ENCODE peak calls at places on chromosomes 2 and 18, in nine cellular contexts. I, M, U, F, E, V, Q, O and N are unnamed samples.

GRCh38 chr2:136185991-136186771 is 68.2 kb upstream of the CXCR4 start:
- DNase-seq in V (no peak), E (no peak), U (no peak), F (no peak), I (no peak), M (no peak), O (no peak), Q (no peak), N (no peak)

GRCh38 chr18:12307871-12308385 is at the start of gene TUBB6:
- DNase-seq in O (peak), Q (peak), F (peak), M (peak), V (no peak), I (peak), E (peak), U (no peak), N (peak)

GRCh38 chr2:239826786-239827510 is 198.2 kb downstream of the NDUFA10 start:
- DNase-seq in U (no peak), I (no peak), Q (no peak), E (no peak), O (no peak), M (no peak), V (no peak), F (no peak), N (no peak)

GRCh38 chr2:180692322-180692721 is 288.1 kb upstream of the UBE2E3 start:
- DNase-seq in F (no peak), U (no peak), E (no peak), I (no peak), V (peak), M (no peak), Q (no peak), O (no peak), N (no peak)

GRCh38 chr2:200702646-200703118 is 109.0 kb upstream of the BZW1 start:
- DNase-seq in V (no peak), M (no peak), E (no peak), I (no peak), U (no peak), O (no peak), Q (no peak), F (no peak), N (no peak)

GRCh38 chr2:171478345-171478744 is 43.9 kb upstream of the CYBRD1 start:
- DNase-seq in E (peak), F (no peak), I (no peak), O (peak), Q (no peak), U (no peak), M (no peak), V (no peak), N (no peak)

GRCh38 chr2:164597988-164598387 is 23.3 kb downstream of the GRB14 start:
- DNase-seq in I (no peak), U (no peak), M (no peak), Q (no peak), F (no peak), E (no peak), V (no peak), O (no peak), N (no peak)

GRCh38 chr2:19878268-19879046 is 23.3 kb downstream of the TTC32 start:
- DNase-seq in O (no peak), E (no peak), V (no peak), F (no peak), U (no peak), Q (no peak), M (no peak), I (no peak), N (no peak)

GRCh38 chr2:66495788-66496640 is 61.1 kb downstream of the MEIS1 start:
- DNase-seq in O (peak), I (peak), V (peak), U (peak), Q (peak), F (peak), M (no peak), E (peak), N (no peak)

GRCh38 chr2:223235986-223236385 is 184.0 kb downstream of the KCNE4 start:
- DNase-seq in O (no peak), M (no peak), V (no peak), Q (no peak), I (no peak), U (no peak), F (no peak), E (peak), N (no peak)

GRCh38 chr18:79070486-79070885 is 1.3 kb downstream of the ATP9B start:
- DNase-seq in F (no peak), Q (no peak), M (no peak), E (no peak), U (no peak), O (no peak), V (no peak), I (no peak), N (no peak)

GRCh38 chr2:102703748-102704147 is 58.1 kb upstream of the TMEM182 start:
- DNase-seq in U (no peak), I (no peak), E (no peak), Q (peak), M (peak), O (peak), F (no peak), V (no peak), N (peak)
- TF ChIP-seq CTCF in U (no peak), I (no peak), E (peak), Q (peak), M (peak), O (peak), F (no peak), V (peak), N (peak)

DNA sequence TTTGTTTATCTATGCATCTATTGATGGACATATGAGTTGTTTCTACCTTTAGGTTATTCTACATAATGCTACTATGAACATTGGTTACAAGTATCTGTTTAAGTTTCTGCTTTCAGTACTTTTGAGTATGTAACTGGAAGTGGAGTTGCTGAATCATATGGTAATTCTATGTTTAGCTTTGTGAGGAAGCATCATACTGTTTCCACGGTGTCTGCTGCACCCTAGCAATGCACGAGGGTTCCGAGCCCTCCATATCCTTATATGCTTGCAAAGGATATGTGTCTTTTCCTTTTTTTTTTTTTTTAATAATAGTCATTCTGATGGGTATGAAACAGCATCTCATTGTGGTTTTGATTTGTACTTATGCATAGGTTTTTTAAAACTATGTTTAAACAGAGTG is 83.7 kb downstream of the FMNL2 start:
- DNase-seq in V (no peak), E (peak), I (no peak), Q (no peak), O (peak), U (no peak), F (no peak), M (no peak), N (no peak)
- TF ChIP-seq CTCF in V (no peak), E (peak), I (no peak), Q (no peak), O (no peak), U (no peak), F (no peak), M (no peak), N (no peak)

GRCh38 chr2:39515273-39515896 is 78.3 kb upstream of the MAP4K3 start:
- DNase-seq in Q (no peak), U (no peak), F (no peak), I (no peak), V (no peak), O (no peak), E (no peak), M (no peak), N (no peak)

GRCh38 chr2:39517622-39518021 is 80.5 kb upstream of the MAP4K3 start:
- DNase-seq in F (no peak), V (no peak), Q (no peak), E (no peak), M (no peak), I (no peak), U (no peak), O (no peak), N (no peak)

GRCh38 chr2:39517102-39517436 is 80.0 kb upstream of the MAP4K3 start:
- DNase-seq in M (no peak), V (no peak), E (no peak), I (no peak), F (no peak), O (no peak), U (no peak), Q (no peak), N (no peak)

GRCh38 chr2:39515897-39516346 is 78.8 kb upstream of the MAP4K3 start:
- DNase-seq in E (no peak), F (no peak), Q (no peak), I (no peak), M (no peak), O (no peak), V (no peak), U (no peak), N (no peak)

DNA sequence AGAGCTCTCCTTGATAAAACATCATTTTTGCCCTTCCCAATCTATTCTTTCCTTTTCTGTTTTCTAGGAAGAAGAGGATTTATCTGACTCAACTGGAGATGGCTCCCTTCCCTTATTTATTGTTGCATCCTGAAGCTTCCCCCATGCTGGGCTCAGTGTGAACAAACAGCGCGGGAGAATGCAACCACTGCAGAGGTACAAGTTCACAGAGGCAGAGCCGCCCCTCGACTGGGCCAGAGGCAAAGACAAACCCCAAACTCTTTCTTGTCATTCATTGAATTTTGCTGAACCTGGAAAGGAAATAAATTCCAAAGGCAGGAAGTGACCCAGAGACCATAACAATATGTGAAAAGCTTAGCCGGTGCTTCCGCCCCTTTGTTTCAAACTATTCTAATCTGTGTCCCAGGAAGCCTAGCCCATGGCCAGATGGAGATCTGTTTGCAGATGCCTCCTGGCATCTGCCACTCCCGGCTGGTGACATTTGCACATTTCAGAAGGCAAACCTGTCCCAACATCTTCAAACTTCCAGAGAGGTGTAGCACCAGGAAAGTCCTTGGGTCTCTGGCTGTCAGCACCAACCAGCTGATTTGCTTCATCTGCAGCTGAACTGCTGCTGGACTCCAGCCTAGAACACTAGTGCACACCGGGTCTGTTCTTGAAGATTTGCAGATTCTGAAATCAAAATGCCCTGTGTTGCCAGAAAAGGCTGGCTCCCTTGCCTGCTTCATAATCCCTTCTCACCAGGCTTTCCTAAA is 79.4 kb upstream of the MAP4K3 start:
- DNase-seq in I (no peak), E (no peak), V (peak), U (no peak), F (peak), M (no peak), O (peak), Q (peak), N (no peak)
- TF ChIP-seq CTCF in I (no peak), E (no peak), V (no peak), U (no peak), F (no peak), M (no peak), O (peak), Q (peak), N (no peak)

GRCh38 chr2:64771726-64772125 is 118.0 kb upstream of the SERTAD2 start:
- DNase-seq in I (no peak), V (no peak), F (no peak), U (no peak), M (no peak), Q (no peak), E (no peak), O (no peak), N (no peak)

GRCh38 chr2:64769392-64770044 is 115.8 kb upstream of the SERTAD2 start:
- DNase-seq in O (no peak), M (no peak), E (no peak), Q (no peak), U (no peak), F (no peak), I (no peak), V (no peak), N (no peak)

GRCh38 chr2:64768426-64769033 is 114.8 kb upstream of the SERTAD2 start:
- DNase-seq in F (no peak), V (peak), I (no peak), M (no peak), Q (no peak), E (no peak), U (no peak), O (no peak), N (no peak)

GRCh38 chr2:64770137-64770780 is 116.5 kb upstream of the SERTAD2 start:
- DNase-seq in I (no peak), F (no peak), V (no peak), M (no peak), O (peak), Q (no peak), U (no peak), E (no peak), N (no peak)

DNA sequence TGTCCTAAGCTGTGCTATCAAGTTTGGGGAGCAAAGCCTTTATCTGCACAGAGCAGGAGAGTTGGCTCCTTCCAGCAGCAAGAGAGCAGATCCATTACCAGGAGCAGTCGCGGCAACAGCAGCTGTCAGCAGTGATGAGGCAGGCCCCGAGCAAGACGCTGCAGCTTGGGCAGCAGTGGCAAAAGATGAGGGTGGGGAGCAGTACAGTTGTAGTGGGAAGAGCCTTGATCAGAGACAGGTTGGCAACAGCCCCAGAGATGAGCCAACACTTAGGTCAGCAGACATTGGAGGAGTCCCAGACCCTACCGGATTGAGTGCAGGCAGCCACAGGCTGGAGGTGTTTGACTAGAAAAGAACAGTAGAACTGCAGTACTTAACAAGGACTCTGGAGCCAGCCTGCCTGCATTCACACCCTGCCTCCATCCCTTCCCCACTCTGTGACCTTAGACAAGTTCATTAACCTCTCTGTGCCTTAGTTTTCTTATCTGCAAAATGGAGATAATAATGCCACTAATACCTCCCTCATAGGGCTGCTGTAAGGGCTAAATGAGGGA is 117.1 kb upstream of the SERTAD2 start:
- DNase-seq in U (peak), I (no peak), O (peak), V (no peak), E (peak), F (no peak), Q (no peak), M (no peak), N (no peak)
- TF ChIP-seq CTCF in U (no peak), I (no peak), O (peak), V (peak), E (no peak), F (no peak), Q (no peak), M (no peak), N (no peak)

GRCh38 chr2:57552885-57553284 is 493.7 kb upstream of the VRK2 start:
- DNase-seq in F (no peak), U (no peak), E (no peak), M (no peak), I (no peak), V (no peak), Q (no peak), O (no peak), N (no peak)
- TF ChIP-seq CTCF in F (no peak), U (no peak), E (no peak), M (no peak), I (no peak), V (no peak), Q (no peak), O (no peak), N (no peak)

DNA sequence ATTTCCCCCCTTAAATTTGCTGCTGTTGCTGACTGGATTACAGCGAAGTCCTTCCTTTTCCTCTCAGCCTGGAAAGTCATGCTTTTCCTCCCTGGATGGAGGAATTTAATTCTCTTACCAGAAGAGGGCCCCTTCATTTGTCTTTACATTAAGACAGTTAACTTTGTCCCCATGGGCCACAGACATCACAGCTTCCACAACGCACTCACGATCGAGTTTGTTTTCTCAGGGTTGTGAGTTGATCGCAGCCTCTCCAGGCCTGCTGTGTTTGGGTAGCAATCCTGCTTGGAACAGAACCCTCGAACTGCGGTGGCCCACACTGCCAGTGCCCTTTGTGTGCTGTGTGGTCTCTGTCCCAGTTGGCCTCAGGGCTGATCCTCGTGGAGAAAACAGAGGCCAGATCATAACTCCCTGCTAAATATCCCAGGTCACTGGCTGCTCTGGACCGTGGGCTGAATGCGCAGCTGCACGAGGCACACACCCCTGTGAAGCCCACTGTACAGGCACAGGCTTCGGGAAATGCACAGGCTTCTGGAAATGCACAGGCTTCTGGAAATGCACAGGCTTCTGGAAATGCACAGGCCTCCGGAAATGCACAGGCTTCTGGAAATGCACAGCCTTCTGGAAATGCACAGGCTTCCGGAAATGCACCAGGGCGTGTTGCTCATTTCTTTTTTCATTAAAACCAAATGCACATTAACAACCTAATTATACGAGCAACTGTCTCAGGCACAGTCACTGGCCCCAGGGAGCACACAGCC is 2.2 kb upstream of the PDIA6 start:
- DNase-seq in O (no peak), U (no peak), E (no peak), Q (peak), I (no peak), V (no peak), F (no peak), M (no peak), N (no peak)
- TF ChIP-seq CTCF in O (no peak), U (no peak), E (peak), Q (peak), I (no peak), V (no peak), F (no peak), M (no peak), N (no peak)